ENCODE peak calls at places on chromosome 10, in eight cellular contexts. M is heart right ventricle, R is cardiac fibroblast, H is AG04450, K is transverse colon, B is ovary, G is suprapubic skin, U is testis. J is an unnamed sample.

GRCh38 chr10:3495281-3495680 is 289.7 kb downstream of the KLF6 start:
- DNase-seq in M (no peak), R (peak), H (no peak), K (no peak), B (no peak), G (no peak), U (no peak), J (no peak)

GRCh38 chr10:48473704-48474103 is 131.2 kb downstream of the ARHGAP22 start:
- DNase-seq in M (no peak), R (no peak), H (no peak), K (no peak), B (no peak), G (no peak), U (no peak), J (no peak)

GRCh38 chr10:103053659-103054581 is 135.8 kb downstream of the CNNM2 start:
- DNase-seq in M (peak), R (peak), H (peak), K (peak), B (peak), G (no peak), U (peak), J (peak)

GRCh38 chr10:6660460-6660859 is 80.4 kb upstream of the PRKCQ start:
- DNase-seq in M (no peak), R (no peak), H (no peak), K (no peak), B (no peak), G (no peak), U (no peak), J (no peak)

GRCh38 chr10:75209325-75210192 is 1.0 kb upstream of the VDAC2 start:
- DNase-seq in M (peak), R (peak), H (no peak), K (peak), B (peak), G (peak), U (peak), J (peak)

GRCh38 chr10:620417-620816 is 69.1 kb downstream of the DIP2C start:
- DNase-seq in M (no peak), R (no peak), H (no peak), K (no peak), B (no peak), G (no peak), U (no peak), J (no peak)

GRCh38 chr10:101063548-101064414 is 2.0 kb downstream of the KAZALD1 start:
- DNase-seq in M (peak), R (no peak), H (no peak), K (no peak), B (no peak), G (no peak), U (no peak), J (no peak)

GRCh38 chr10:58189269-58189668 is 78.4 kb downstream of the IPMK start:
- DNase-seq in M (no peak), R (peak), H (peak), K (no peak), B (no peak), G (no peak), U (peak), J (no peak)

GRCh38 chr10:44706745-44707144 is 204.4 kb upstream of the TMEM72 start:
- DNase-seq in M (no peak), R (peak), H (peak), K (no peak), B (no peak), G (no peak), U (no peak), J (no peak)

GRCh38 chr10:67259319-67259929 is 333.6 kb downstream of the LRRTM3 start:
- DNase-seq in M (no peak), R (no peak), H (no peak), K (no peak), B (no peak), G (no peak), U (no peak), J (no peak)

GRCh38 chr10:47404446-47404845 is 20.4 kb upstream of the ZNF488 start:
- DNase-seq in M (no peak), R (no peak), H (no peak), K (no peak), B (no peak), G (no peak), U (no peak), J (no peak)

GRCh38 chr10:10320981-10321380 is 696.7 kb upstream of the CELF2 start:
- DNase-seq in M (no peak), R (peak), H (peak), K (no peak), B (no peak), G (no peak), U (no peak), J (no peak)

GRCh38 chr10:100447648-100448047 is 15.2 kb upstream of the WNT8B start:
- DNase-seq in M (no peak), R (no peak), H (no peak), K (no peak), B (no peak), G (no peak), U (no peak), J (no peak)

GRCh38 chr10:91006001-91006751 is 85.3 kb upstream of the ANKRD1 start:
- DNase-seq in M (peak), R (peak), H (peak), K (peak), B (peak), G (no peak), U (peak), J (peak)

GRCh38 chr10:113326160-113327111 is 226.4 kb upstream of the HABP2 start:
- DNase-seq in M (peak), R (peak), H (no peak), K (peak), B (no peak), G (peak), U (peak), J (peak)

GRCh38 chr10:24645784-24646183 is 77.9 kb downstream of the ARHGAP21 start:
- DNase-seq in M (no peak), R (peak), H (no peak), K (no peak), B (no peak), G (no peak), U (no peak), J (no peak)

GRCh38 chr10:30463944-30464451 is 30.0 kb downstream of the MAP3K8 start:
- DNase-seq in M (no peak), R (peak), H (no peak), K (no peak), B (no peak), G (no peak), U (no peak), J (no peak)

GRCh38 chr10:22246680-22247391 is 29.0 kb upstream of the EBLN1 start:
- DNase-seq in M (no peak), R (peak), H (no peak), K (no peak), B (no peak), G (no peak), U (no peak), J (no peak)

GRCh38 chr10:86373828-86374227 is 7.2 kb upstream of the GRID1 start:
- DNase-seq in M (no peak), R (no peak), H (no peak), K (no peak), B (no peak), G (no peak), U (peak), J (no peak)

DNA sequence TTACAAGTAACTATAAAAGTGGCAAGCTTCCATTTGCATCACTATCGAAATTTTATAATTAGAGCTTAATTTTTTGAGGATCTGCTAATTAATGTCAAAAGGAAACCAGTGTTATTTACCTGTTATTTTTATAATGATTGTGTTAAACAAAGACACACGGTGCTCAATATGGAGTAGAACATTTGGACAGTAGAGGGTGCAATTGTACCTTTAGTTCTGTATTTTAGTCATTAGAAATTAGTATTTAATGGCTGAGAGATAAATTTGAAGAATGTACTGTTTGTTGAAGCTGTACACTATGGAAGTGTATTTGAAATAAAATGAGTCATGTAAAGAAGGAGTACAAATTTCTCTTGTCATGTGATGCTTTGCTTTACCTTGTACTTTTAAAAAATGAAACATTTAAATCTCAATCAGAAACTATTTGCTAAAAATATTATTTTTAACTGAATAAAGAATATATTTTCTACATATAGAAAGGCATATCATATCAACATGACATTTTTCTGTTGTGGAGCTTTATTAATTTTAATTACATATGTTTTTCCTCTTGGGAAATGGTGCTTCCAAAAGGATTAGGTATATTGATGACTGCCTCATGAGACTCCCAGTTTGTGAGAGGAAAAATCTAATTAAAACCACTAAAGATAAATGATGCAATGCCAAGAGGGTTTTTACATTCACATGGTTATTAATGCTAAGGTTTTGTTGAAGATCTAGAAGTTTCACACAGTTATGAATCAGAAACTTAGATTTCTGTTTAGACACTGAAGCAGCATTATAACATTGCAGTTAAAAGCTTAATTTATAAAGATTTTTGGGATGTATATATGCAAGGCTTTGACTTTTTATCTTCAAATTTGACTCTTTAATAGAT is 10.4 kb upstream of the PRKG1 start:
- DNase-seq in M (no peak), R (peak), H (peak), K (no peak), B (no peak), G (no peak), U (no peak), J (no peak)
- TF ChIP-seq CTCF in M (peak), R (peak), H (peak), K (peak), B (no peak), G (peak), U (peak), J (peak)

GRCh38 chr10:29301359-29301910 is 12.6 kb downstream of the LYZL1 start:
- DNase-seq in M (no peak), R (no peak), H (no peak), K (no peak), B (no peak), G (no peak), U (no peak), J (no peak)

GRCh38 chr10:29304259-29305030 is 15.6 kb downstream of the LYZL1 start:
- DNase-seq in M (peak), R (peak), H (peak), K (peak), B (peak), G (no peak), U (peak), J (peak)

GRCh38 chr10:29306688-29307087 is 17.8 kb downstream of the LYZL1 start:
- DNase-seq in M (no peak), R (no peak), H (no peak), K (no peak), B (no peak), G (no peak), U (no peak), J (no peak)

GRCh38 chr10:29302499-29302898 is 13.6 kb downstream of the LYZL1 start:
- DNase-seq in M (no peak), R (no peak), H (no peak), K (no peak), B (no peak), G (no peak), U (no peak), J (no peak)

GRCh38 chr10:29305031-29305335 is 16.1 kb downstream of the LYZL1 start:
- DNase-seq in M (no peak), R (no peak), H (no peak), K (no peak), B (no peak), G (no peak), U (no peak), J (no peak)
- TF ChIP-seq CTCF in M (no peak), R (no peak), H (no peak), K (no peak), B (no peak), G (no peak), U (no peak), J (no peak)

GRCh38 chr10:94225589-94225988 is 137.2 kb downstream of the NOC3L start:
- DNase-seq in M (no peak), R (peak), H (no peak), K (no peak), B (no peak), G (no peak), U (no peak), J (no peak)
- TF ChIP-seq CTCF in M (peak), R (peak), H (peak), K (no peak), B (no peak), G (no peak), U (no peak), J (no peak)

GRCh38 chr10:98013122-98013521 is 17.3 kb downstream of the CRTAC1 start:
- DNase-seq in M (no peak), R (no peak), H (no peak), K (no peak), B (no peak), G (no peak), U (no peak), J (no peak)
- TF ChIP-seq CTCF in M (no peak), R (no peak), H (no peak), K (no peak), B (no peak), G (no peak), U (no peak), J (no peak)

DNA sequence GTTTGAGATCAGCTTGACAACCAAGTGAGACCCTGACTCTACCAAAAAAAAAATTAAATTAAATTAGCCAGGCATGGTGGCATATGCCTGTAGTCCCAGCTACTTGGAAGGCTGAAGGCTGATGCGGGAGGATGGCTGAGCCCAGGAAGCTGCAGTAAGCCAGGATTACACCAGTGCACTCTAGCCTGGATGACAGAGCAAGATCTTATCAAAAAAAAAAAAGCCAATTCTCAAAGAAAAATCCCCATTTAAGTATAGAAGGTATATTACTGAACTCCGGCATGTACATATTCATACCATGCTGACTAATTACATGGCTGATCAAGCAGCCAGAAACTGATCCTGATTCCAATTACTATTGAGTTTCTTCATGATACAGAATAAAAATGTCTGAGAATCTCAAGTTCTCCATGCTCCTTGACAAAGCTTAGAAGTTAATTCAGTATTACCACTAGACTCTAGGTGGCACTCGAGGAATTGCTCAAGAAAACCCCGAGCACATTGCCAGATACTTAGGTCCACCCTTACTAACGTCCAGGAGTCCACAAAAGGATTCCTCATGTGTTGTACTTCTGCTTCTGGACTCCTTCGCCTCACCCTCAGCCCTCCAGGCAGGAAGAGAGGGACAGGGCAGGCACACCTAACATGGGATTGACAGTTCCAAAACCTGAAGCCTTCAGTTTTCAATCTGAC is 148.9 kb downstream of the PARD3 start:
- DNase-seq in M (peak), R (peak), H (peak), K (peak), B (peak), G (no peak), U (peak), J (peak)
- TF ChIP-seq CTCF in M (peak), R (peak), H (peak), K (peak), B (peak), G (peak), U (peak), J (peak)

DNA sequence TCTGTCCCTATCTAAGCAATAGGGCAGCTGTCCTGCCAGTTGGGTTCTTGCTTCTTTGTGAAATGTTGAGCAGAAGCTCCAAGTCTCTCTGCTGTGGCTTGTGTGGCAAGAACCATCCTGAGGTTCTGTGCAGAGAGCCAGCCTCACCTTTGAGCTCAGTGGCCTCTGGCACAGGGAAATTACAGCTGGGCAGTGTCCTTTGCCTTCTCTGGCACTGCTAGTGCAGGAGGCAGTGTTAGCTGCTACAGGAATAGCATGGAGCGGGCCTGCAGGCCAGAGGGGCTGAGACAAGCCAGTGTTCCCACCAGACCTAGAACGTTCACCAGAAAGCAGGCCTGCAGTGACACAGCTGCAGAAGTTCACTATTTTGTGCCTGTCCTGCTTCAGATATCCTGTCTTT is 1.8 kb downstream of the PRXL2A start:
- DNase-seq in M (no peak), R (no peak), H (no peak), K (peak), B (no peak), G (no peak), U (no peak), J (no peak)
- TF ChIP-seq CTCF in M (no peak), R (no peak), H (no peak), K (no peak), B (no peak), G (no peak), U (no peak), J (no peak)

GRCh38 chr10:27242473-27242950 is 1.9 kb upstream of the ACBD5 start:
- DNase-seq in M (no peak), R (no peak), H (no peak), K (no peak), B (no peak), G (no peak), U (no peak), J (no peak)
- TF ChIP-seq CTCF in M (no peak), R (no peak), H (no peak), K (no peak), B (no peak), G (no peak), U (no peak), J (no peak)

GRCh38 chr10:88130912-88131311 is 267.5 kb downstream of the PTEN start:
- DNase-seq in M (no peak), R (no peak), H (no peak), K (no peak), B (no peak), G (no peak), U (no peak), J (no peak)
- TF ChIP-seq CTCF in M (no peak), R (no peak), H (no peak), K (no peak), B (no peak), G (no peak), U (no peak), J (no peak)

GRCh38 chr10:124390788-124391187 is 27.9 kb downstream of the OAT start:
- DNase-seq in M (no peak), R (no peak), H (no peak), K (no peak), B (no peak), G (peak), U (no peak), J (no peak)

GRCh38 chr10:124387078-124387874 is 31.4 kb downstream of the OAT start:
- DNase-seq in M (no peak), R (no peak), H (no peak), K (no peak), B (no peak), G (peak), U (no peak), J (no peak)

GRCh38 chr10:124388823-124389612 is 29.7 kb downstream of the OAT start:
- DNase-seq in M (peak), R (peak), H (peak), K (peak), B (peak), G (peak), U (peak), J (peak)

GRCh38 chr10:124388476-124388822 is 30.3 kb downstream of the OAT start:
- DNase-seq in M (no peak), R (no peak), H (no peak), K (no peak), B (no peak), G (peak), U (no peak), J (no peak)

DNA sequence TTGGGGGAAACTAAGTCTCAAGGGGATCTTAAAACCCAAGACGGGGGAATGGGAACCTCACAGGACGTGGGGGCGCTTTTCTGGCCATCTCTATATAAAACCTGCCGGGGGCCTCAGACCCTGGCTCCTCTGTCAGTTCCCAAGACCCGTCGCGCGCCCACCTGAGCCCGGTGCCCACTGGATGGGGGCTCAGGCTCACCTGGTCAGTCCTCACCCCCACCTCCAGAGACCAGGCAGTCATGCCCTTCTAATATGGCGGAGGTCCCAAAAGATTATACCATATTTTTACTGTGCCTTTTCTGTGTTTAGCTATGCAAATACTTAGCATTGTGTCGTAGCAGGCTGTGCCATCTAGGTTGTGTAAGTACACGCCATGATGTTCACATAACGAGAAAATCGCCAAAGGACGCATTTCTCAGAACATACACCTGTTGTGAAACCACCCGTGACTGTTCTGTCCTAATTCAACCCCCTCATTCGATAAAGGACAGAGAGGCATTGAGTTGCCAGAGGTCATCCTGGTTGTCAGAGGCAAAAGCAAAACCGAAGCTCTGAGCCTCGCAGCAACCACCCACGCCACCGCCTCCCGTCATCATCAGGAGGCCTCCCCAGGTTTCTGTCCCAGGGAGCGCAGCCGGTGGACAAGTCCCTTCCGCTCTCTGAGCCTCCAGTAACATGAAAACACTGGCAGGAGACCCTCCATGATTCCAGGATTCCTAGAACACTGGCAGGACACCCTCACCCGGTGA is 28.9 kb downstream of the OAT start:
- DNase-seq in M (no peak), R (no peak), H (no peak), K (no peak), B (no peak), G (peak), U (no peak), J (no peak)
- TF ChIP-seq CTCF in M (no peak), R (no peak), H (no peak), K (peak), B (no peak), G (no peak), U (no peak), J (no peak)